ENCODE peak calls at places on chromosomes 11 and 22, in five cellular contexts. X is spleen, K is RPMI8226, E is amniotic stem cell, L is GM04504. Q is an unnamed sample.

GRCh38 chr11:96116341-96116740 is 192.4 kb upstream of the MTMR2 start:
- DNase-seq in X (no peak), K (no peak), E (no peak), L (no peak), Q (no peak)

GRCh38 chr11:11179239-11179638 is 173.8 kb downstream of the CSNK2A3 start:
- DNase-seq in X (no peak), K (no peak), E (peak; percentile 78), L (peak; percentile 32), Q (no peak)

GRCh38 chr11:12017865-12018453 is 9.5 kb upstream of the DKK3 start:
- DNase-seq in X (no peak), K (no peak), E (no peak), L (no peak), Q (no peak)

GRCh38 chr22:46735747-46736608 is 2.1 kb downstream of the CERK start:
- DNase-seq in X (no peak), K (no peak), E (no peak), L (no peak), Q (no peak)

GRCh38 chr11:92703431-92703830 is 266.0 kb upstream of the MTNR1B start:
- DNase-seq in X (no peak), K (no peak), E (no peak), L (no peak), Q (no peak)

GRCh38 chr11:91394718-91395414 is 829.8 kb upstream of the FAT3 start:
- DNase-seq in X (peak; percentile 28), K (no peak), E (no peak), L (no peak), Q (no peak)

GRCh38 chr11:316031-316701 is 2.3 kb downstream of the IFITM1 start:
- DNase-seq in X (peak; percentile 89), K (no peak), E (no peak), L (no peak), Q (no peak)

GRCh38 chr22:46984751-46985506 is 222.5 kb downstream of the TBC1D22A start:
- DNase-seq in X (no peak), K (no peak), E (peak; percentile 52), L (peak; percentile 46), Q (no peak)

GRCh38 chr11:113542420-113542819 is 67.2 kb upstream of the DRD2 start:
- DNase-seq in X (no peak), K (no peak), E (no peak), L (no peak), Q (no peak)

GRCh38 chr11:91790873-91791468 is 433.6 kb upstream of the FAT3 start:
- DNase-seq in X (no peak), K (no peak), E (no peak), L (no peak), Q (no peak)

GRCh38 chr22:38176170-38176741 is 5.4 kb downstream of the PLA2G6 start:
- DNase-seq in X (peak; percentile 87), K (peak; percentile 63), E (peak; percentile 75), L (peak; percentile 96), Q (peak; percentile 16)

GRCh38 chr11:123166095-123166559 is 28.9 kb downstream of the CLMP start:
- DNase-seq in X (no peak), K (peak; percentile 23), E (no peak), L (no peak), Q (no peak)